ENCODE peak calls at places on chromosome 9, in ten cellular contexts. One of them, this sample, is unnamed.
A peak's percentile ranks its signal among the peaks of the same experiment; 100 is the strongest.

GRCh38 chr9:76200315-76200714 is 193.9 kb downstream of the RFK start:
- DNase-seq in ovary: no peak
- DNase-seq in colonic mucosa: no peak
- DNase-seq in thoracic aorta: no peak
- DNase-seq in fibroblast of pulmonary artery: no peak
- DNase-seq in cardiac fibroblast: peak; percentile 60
- DNase-seq in fibroblast of lung: peak; percentile 41
- DNase-seq in left ventricle myocardium inferior: no peak
- DNase-seq in bronchial epithelial cell: no peak
- DNase-seq in suprapubic skin: no peak
- DNase-seq in this sample: no peak

GRCh38 chr9:134475051-134475790 is 149.0 kb downstream of the RXRA start:
- DNase-seq in ovary: peak; percentile 80
- DNase-seq in fibroblast of lung: peak; percentile 85
- DNase-seq in thoracic aorta: no peak
- DNase-seq in suprapubic skin: no peak
- DNase-seq in fibroblast of pulmonary artery: peak; percentile 86
- DNase-seq in cardiac fibroblast: peak; percentile 82
- DNase-seq in left ventricle myocardium inferior: peak; percentile 85
- DNase-seq in colonic mucosa: peak; percentile 77
- DNase-seq in bronchial epithelial cell: peak; percentile 6
- DNase-seq in this sample: peak; percentile 29

GRCh38 chr9:135663451-135663770 is 302 bp downstream of the LCN9 start:
- DNase-seq in left ventricle myocardium inferior: no peak
- DNase-seq in bronchial epithelial cell: no peak
- DNase-seq in colonic mucosa: no peak
- DNase-seq in cardiac fibroblast: no peak
- DNase-seq in suprapubic skin: no peak
- DNase-seq in thoracic aorta: no peak
- DNase-seq in fibroblast of pulmonary artery: no peak
- DNase-seq in fibroblast of lung: no peak
- DNase-seq in ovary: no peak
- DNase-seq in this sample: no peak

GRCh38 chr9:128323786-128324185 is 1.1 kb downstream of the COQ4 start:
- DNase-seq in bronchial epithelial cell: no peak
- DNase-seq in fibroblast of pulmonary artery: no peak
- DNase-seq in colonic mucosa: no peak
- DNase-seq in ovary: no peak
- DNase-seq in fibroblast of lung: no peak
- DNase-seq in left ventricle myocardium inferior: no peak
- DNase-seq in thoracic aorta: no peak
- DNase-seq in suprapubic skin: no peak
- DNase-seq in cardiac fibroblast: no peak
- DNase-seq in this sample: no peak

GRCh38 chr9:111096051-111096450 is 57.8 kb upstream of the LPAR1 start:
- DNase-seq in fibroblast of pulmonary artery: no peak
- DNase-seq in left ventricle myocardium inferior: no peak
- DNase-seq in cardiac fibroblast: no peak
- DNase-seq in fibroblast of lung: no peak
- DNase-seq in ovary: no peak
- DNase-seq in colonic mucosa: no peak
- DNase-seq in thoracic aorta: no peak
- DNase-seq in suprapubic skin: no peak
- DNase-seq in bronchial epithelial cell: no peak
- DNase-seq in this sample: no peak

GRCh38 chr9:131773911-131774379 is 34.1 kb upstream of the RAPGEF1 start:
- DNase-seq in left ventricle myocardium inferior: no peak
- DNase-seq in fibroblast of pulmonary artery: peak; percentile 81
- DNase-seq in bronchial epithelial cell: peak; percentile 29
- DNase-seq in colonic mucosa: peak; percentile 46
- DNase-seq in fibroblast of lung: peak; percentile 72
- DNase-seq in ovary: peak; percentile 20
- DNase-seq in cardiac fibroblast: peak; percentile 73
- DNase-seq in suprapubic skin: no peak
- DNase-seq in thoracic aorta: no peak
- DNase-seq in this sample: no peak

GRCh38 chr9:93684161-93684765 is 107.9 kb downstream of the PHF2 start:
- DNase-seq in cardiac fibroblast: no peak
- DNase-seq in ovary: no peak
- DNase-seq in bronchial epithelial cell: no peak
- DNase-seq in fibroblast of lung: no peak
- DNase-seq in thoracic aorta: no peak
- DNase-seq in suprapubic skin: no peak
- DNase-seq in left ventricle myocardium inferior: no peak
- DNase-seq in colonic mucosa: peak; percentile 15
- DNase-seq in fibroblast of pulmonary artery: no peak
- DNase-seq in this sample: peak; percentile 4

GRCh38 chr9:135334953-135335460 is 144.6 kb upstream of the PPP1R26 start:
- DNase-seq in fibroblast of pulmonary artery: no peak
- DNase-seq in bronchial epithelial cell: no peak
- DNase-seq in left ventricle myocardium inferior: no peak
- DNase-seq in thoracic aorta: no peak
- DNase-seq in colonic mucosa: no peak
- DNase-seq in cardiac fibroblast: no peak
- DNase-seq in ovary: no peak
- DNase-seq in suprapubic skin: no peak
- DNase-seq in fibroblast of lung: no peak
- DNase-seq in this sample: no peak

GRCh38 chr9:84996049-84996448 is 326.5 kb downstream of the NTRK2 start:
- DNase-seq in suprapubic skin: no peak
- DNase-seq in fibroblast of lung: no peak
- DNase-seq in fibroblast of pulmonary artery: no peak
- DNase-seq in bronchial epithelial cell: peak; percentile 84
- DNase-seq in colonic mucosa: no peak
- DNase-seq in ovary: no peak
- DNase-seq in cardiac fibroblast: no peak
- DNase-seq in thoracic aorta: no peak
- DNase-seq in left ventricle myocardium inferior: no peak
- DNase-seq in this sample: no peak

GRCh38 chr9:117354252-117354847 is 60.5 kb downstream of the ASTN2 start:
- DNase-seq in left ventricle myocardium inferior: no peak
- DNase-seq in fibroblast of pulmonary artery: no peak
- DNase-seq in bronchial epithelial cell: no peak
- DNase-seq in fibroblast of lung: no peak
- DNase-seq in cardiac fibroblast: no peak
- DNase-seq in thoracic aorta: no peak
- DNase-seq in colonic mucosa: no peak
- DNase-seq in ovary: no peak
- DNase-seq in suprapubic skin: no peak
- DNase-seq in this sample: no peak

GRCh38 chr9:134774991-134775540 is 105.5 kb upstream of the FCN2 start:
- DNase-seq in suprapubic skin: no peak
- DNase-seq in fibroblast of lung: peak; percentile 18
- DNase-seq in ovary: no peak
- DNase-seq in left ventricle myocardium inferior: no peak
- DNase-seq in bronchial epithelial cell: no peak
- DNase-seq in colonic mucosa: no peak
- DNase-seq in thoracic aorta: no peak
- DNase-seq in fibroblast of pulmonary artery: no peak
- DNase-seq in cardiac fibroblast: no peak
- DNase-seq in this sample: no peak

GRCh38 chr9:137150485-137151060 is 11.6 kb downstream of the GRIN1 start:
- DNase-seq in suprapubic skin: no peak
- DNase-seq in fibroblast of pulmonary artery: no peak
- DNase-seq in left ventricle myocardium inferior: no peak
- DNase-seq in ovary: no peak
- DNase-seq in thoracic aorta: no peak
- DNase-seq in colonic mucosa: peak; percentile 82
- DNase-seq in cardiac fibroblast: no peak
- DNase-seq in fibroblast of lung: peak; percentile 23
- DNase-seq in bronchial epithelial cell: no peak
- DNase-seq in this sample: peak; percentile 55

GRCh38 chr9:12439267-12439666 is 253.9 kb upstream of the TYRP1 start:
- DNase-seq in fibroblast of pulmonary artery: no peak
- DNase-seq in bronchial epithelial cell: no peak
- DNase-seq in left ventricle myocardium inferior: no peak
- DNase-seq in ovary: no peak
- DNase-seq in cardiac fibroblast: no peak
- DNase-seq in fibroblast of lung: no peak
- DNase-seq in suprapubic skin: no peak
- DNase-seq in thoracic aorta: no peak
- DNase-seq in colonic mucosa: no peak
- DNase-seq in this sample: no peak

GRCh38 chr9:114696814-114697544 is 15.0 kb upstream of the TEX48 start:
- DNase-seq in bronchial epithelial cell: no peak
- DNase-seq in fibroblast of pulmonary artery: no peak
- DNase-seq in colonic mucosa: no peak
- DNase-seq in thoracic aorta: no peak
- DNase-seq in fibroblast of lung: peak; percentile 30
- DNase-seq in suprapubic skin: no peak
- DNase-seq in ovary: no peak
- DNase-seq in left ventricle myocardium inferior: no peak
- DNase-seq in cardiac fibroblast: no peak
- DNase-seq in this sample: no peak

GRCh38 chr9:88724241-88724805 is 189.3 kb downstream of the NXNL2 start:
- DNase-seq in colonic mucosa: no peak
- DNase-seq in fibroblast of pulmonary artery: no peak
- DNase-seq in left ventricle myocardium inferior: no peak
- DNase-seq in fibroblast of lung: no peak
- DNase-seq in cardiac fibroblast: no peak
- DNase-seq in bronchial epithelial cell: no peak
- DNase-seq in suprapubic skin: no peak
- DNase-seq in ovary: no peak
- DNase-seq in thoracic aorta: no peak
- DNase-seq in this sample: no peak

GRCh38 chr9:128372784-128373183 is 1.6 kb downstream of the URM1 start:
- DNase-seq in suprapubic skin: no peak
- DNase-seq in cardiac fibroblast: peak; percentile 45
- DNase-seq in fibroblast of pulmonary artery: no peak
- DNase-seq in bronchial epithelial cell: peak; percentile 26
- DNase-seq in colonic mucosa: no peak
- DNase-seq in thoracic aorta: no peak
- DNase-seq in ovary: no peak
- DNase-seq in left ventricle myocardium inferior: no peak
- DNase-seq in fibroblast of lung: peak; percentile 21
- DNase-seq in this sample: no peak

GRCh38 chr9:137441289-137441934 is at the start of gene ENTPD8:
- DNase-seq in bronchial epithelial cell: no peak
- DNase-seq in fibroblast of lung: no peak
- DNase-seq in thoracic aorta: no peak
- DNase-seq in ovary: no peak
- DNase-seq in cardiac fibroblast: no peak
- DNase-seq in fibroblast of pulmonary artery: no peak
- DNase-seq in colonic mucosa: peak; percentile 88
- DNase-seq in left ventricle myocardium inferior: no peak
- DNase-seq in suprapubic skin: peak; percentile 65
- DNase-seq in this sample: no peak

GRCh38 chr9:101453776-101454570 is 18.4 kb upstream of the ALDOB start:
- DNase-seq in ovary: no peak
- DNase-seq in cardiac fibroblast: peak; percentile 61
- DNase-seq in suprapubic skin: no peak
- DNase-seq in thoracic aorta: no peak
- DNase-seq in colonic mucosa: no peak
- DNase-seq in fibroblast of lung: no peak
- DNase-seq in fibroblast of pulmonary artery: no peak
- DNase-seq in left ventricle myocardium inferior: no peak
- DNase-seq in bronchial epithelial cell: no peak
- DNase-seq in this sample: no peak

DNA sequence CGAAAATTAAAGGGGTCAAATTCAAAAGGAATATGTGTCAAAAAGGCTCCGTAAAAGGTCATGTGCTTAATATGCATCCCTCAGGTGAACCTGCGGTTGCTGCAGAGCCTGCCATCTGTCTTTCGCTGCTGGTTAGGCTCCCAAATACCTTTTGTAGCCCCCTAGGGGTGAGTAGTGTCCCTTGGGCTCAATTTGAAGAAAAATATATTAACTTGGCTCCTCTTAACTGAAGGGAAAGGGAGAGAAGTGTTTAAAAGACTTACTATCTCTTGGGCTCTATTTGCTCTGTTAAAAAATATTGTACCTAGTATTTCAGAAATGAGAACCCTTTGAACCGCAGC is 176.5 kb upstream of the ADAMTSL1 start:
- DNase-seq in colonic mucosa: no peak
- DNase-seq in fibroblast of pulmonary artery: no peak
- DNase-seq in fibroblast of lung: no peak
- DNase-seq in bronchial epithelial cell: no peak
- DNase-seq in left ventricle myocardium inferior: no peak
- DNase-seq in thoracic aorta: no peak
- DNase-seq in ovary: no peak
- DNase-seq in cardiac fibroblast: no peak
- DNase-seq in suprapubic skin: no peak
- DNase-seq in this sample: no peak
- TF ChIP-seq CTCF in colonic mucosa: no peak
- TF ChIP-seq CTCF in fibroblast of pulmonary artery: peak; percentile 41
- TF ChIP-seq CTCF in fibroblast of lung: peak; percentile 28
- TF ChIP-seq CTCF in bronchial epithelial cell: peak; percentile 12
- TF ChIP-seq CTCF in left ventricle myocardium inferior: no peak
- TF ChIP-seq CTCF in thoracic aorta: no peak
- TF ChIP-seq CTCF in ovary: no peak
- TF ChIP-seq CTCF in cardiac fibroblast: peak; percentile 48
- TF ChIP-seq CTCF in suprapubic skin: no peak
- TF ChIP-seq CTCF in this sample: no peak

GRCh38 chr9:126564716-126565115 is 49.0 kb upstream of the LMX1B start:
- DNase-seq in suprapubic skin: no peak
- DNase-seq in cardiac fibroblast: no peak
- DNase-seq in thoracic aorta: no peak
- DNase-seq in fibroblast of lung: no peak
- DNase-seq in colonic mucosa: no peak
- DNase-seq in ovary: no peak
- DNase-seq in bronchial epithelial cell: no peak
- DNase-seq in left ventricle myocardium inferior: no peak
- DNase-seq in fibroblast of pulmonary artery: no peak
- DNase-seq in this sample: no peak
- TF ChIP-seq CTCF in suprapubic skin: no peak
- TF ChIP-seq CTCF in cardiac fibroblast: peak; percentile 7
- TF ChIP-seq CTCF in thoracic aorta: no peak
- TF ChIP-seq CTCF in fibroblast of lung: no peak
- TF ChIP-seq CTCF in colonic mucosa: no peak
- TF ChIP-seq CTCF in ovary: no peak
- TF ChIP-seq CTCF in bronchial epithelial cell: no peak
- TF ChIP-seq CTCF in left ventricle myocardium inferior: no peak
- TF ChIP-seq CTCF in fibroblast of pulmonary artery: no peak
- TF ChIP-seq CTCF in this sample: no peak

GRCh38 chr9:21251162-21251561 is 11.4 kb upstream of the IFNA14 start:
- DNase-seq in fibroblast of pulmonary artery: no peak
- DNase-seq in ovary: no peak
- DNase-seq in colonic mucosa: no peak
- DNase-seq in left ventricle myocardium inferior: no peak
- DNase-seq in bronchial epithelial cell: no peak
- DNase-seq in fibroblast of lung: no peak
- DNase-seq in thoracic aorta: no peak
- DNase-seq in cardiac fibroblast: no peak
- DNase-seq in suprapubic skin: no peak
- DNase-seq in this sample: no peak
- TF ChIP-seq CTCF in fibroblast of pulmonary artery: no peak
- TF ChIP-seq CTCF in ovary: no peak
- TF ChIP-seq CTCF in colonic mucosa: no peak
- TF ChIP-seq CTCF in left ventricle myocardium inferior: no peak
- TF ChIP-seq CTCF in bronchial epithelial cell: no peak
- TF ChIP-seq CTCF in fibroblast of lung: no peak
- TF ChIP-seq CTCF in thoracic aorta: no peak
- TF ChIP-seq CTCF in cardiac fibroblast: no peak
- TF ChIP-seq CTCF in suprapubic skin: no peak
- TF ChIP-seq CTCF in this sample: no peak

DNA sequence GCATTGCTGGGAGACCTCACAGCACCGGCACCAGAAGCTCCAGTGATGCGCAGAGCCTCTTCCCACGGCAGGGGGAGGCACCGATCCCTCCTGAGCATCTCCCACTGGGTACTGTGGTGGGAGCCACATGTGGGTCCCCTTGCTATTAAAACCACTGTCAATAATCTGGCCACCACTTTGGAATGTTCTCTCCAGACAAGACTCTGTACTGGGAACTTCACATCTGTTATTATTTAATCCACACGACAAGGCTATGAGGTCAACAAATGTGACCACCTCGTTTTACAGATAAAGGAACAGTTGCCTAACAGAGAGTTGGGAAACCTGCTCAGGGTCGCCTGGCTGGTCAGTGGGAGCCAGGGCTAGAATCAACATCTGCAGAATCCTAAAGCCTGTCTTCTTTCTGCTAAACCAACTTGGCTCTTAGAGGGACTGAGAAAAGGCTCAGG is 72.7 kb downstream of the EPB41L4B start:
- DNase-seq in fibroblast of lung: peak; percentile 20
- DNase-seq in suprapubic skin: no peak
- DNase-seq in bronchial epithelial cell: no peak
- DNase-seq in left ventricle myocardium inferior: no peak
- DNase-seq in thoracic aorta: no peak
- DNase-seq in cardiac fibroblast: peak; percentile 21
- DNase-seq in ovary: peak; percentile 36
- DNase-seq in fibroblast of pulmonary artery: peak; percentile 15
- DNase-seq in colonic mucosa: no peak
- DNase-seq in this sample: no peak
- TF ChIP-seq CTCF in fibroblast of lung: no peak
- TF ChIP-seq CTCF in suprapubic skin: no peak
- TF ChIP-seq CTCF in bronchial epithelial cell: no peak
- TF ChIP-seq CTCF in left ventricle myocardium inferior: no peak
- TF ChIP-seq CTCF in thoracic aorta: no peak
- TF ChIP-seq CTCF in cardiac fibroblast: peak; percentile 10
- TF ChIP-seq CTCF in ovary: no peak
- TF ChIP-seq CTCF in fibroblast of pulmonary artery: no peak
- TF ChIP-seq CTCF in colonic mucosa: no peak
- TF ChIP-seq CTCF in this sample: no peak

This sample was measured in activated B cell treated with CpG ODN at 0.5 μM for 24 hours.